ENCODE peak calls at places on chromosome 19, in eight cellular contexts. K, A, C, Z, R, L, S and Q are unnamed samples.

GRCh38 chr19:45470147-45471081 is 2.6 kb downstream of the FOSB start:
- DNase-seq in K (peak; percentile 41), A (no peak), C (no peak), Z (peak; percentile 54), R (peak; percentile 47), L (no peak), S (no peak), Q (peak; percentile 74)

GRCh38 chr19:15307169-15307568 is 25.2 kb downstream of the BRD4 start:
- DNase-seq in K (no peak), A (no peak), C (no peak), Z (no peak), R (no peak), L (no peak), S (no peak), Q (no peak)

GRCh38 chr19:29687244-29687896 is 22.1 kb downstream of the PLEKHF1 start:
- DNase-seq in K (peak; percentile 57), A (peak; percentile 59), C (no peak), Z (no peak), R (no peak), L (no peak), S (no peak), Q (no peak)

GRCh38 chr19:15021286-15022007 is 27.8 kb upstream of the CASP14 start:
- DNase-seq in K (no peak), A (no peak), C (no peak), Z (no peak), R (no peak), L (no peak), S (no peak), Q (no peak)

GRCh38 chr19:33442706-33443105 is 69.2 kb downstream of the CEBPG start:
- DNase-seq in K (no peak), A (no peak), C (no peak), Z (no peak), R (no peak), L (no peak), S (no peak), Q (no peak)

GRCh38 chr19:16612631-16613030 is 15.4 kb downstream of the MED26 start:
- DNase-seq in K (no peak), A (no peak), C (no peak), Z (no peak), R (no peak), L (no peak), S (no peak), Q (no peak)

GRCh38 chr19:17560205-17560595 is 4.8 kb downstream of the COLGALT1 start:
- DNase-seq in K (no peak), A (no peak), C (no peak), Z (no peak), R (no peak), L (no peak), S (no peak), Q (no peak)

GRCh38 chr19:4474504-4475136 is 2.5 kb downstream of the HDGFL2 start:
- DNase-seq in K (no peak), A (peak; percentile 45), C (no peak), Z (peak; percentile 94), R (no peak), L (no peak), S (no peak), Q (no peak)

GRCh38 chr19:49528211-49528771 is 488 bp downstream of the RCN3 start:
- DNase-seq in K (peak; percentile 54), A (no peak), C (no peak), Z (peak; percentile 31), R (no peak), L (no peak), S (no peak), Q (no peak)

GRCh38 chr19:18156841-18157464 is 4.0 kb downstream of the PIK3R2 start:
- DNase-seq in K (peak; percentile 98), A (no peak), C (peak; percentile 64), Z (no peak), R (no peak), L (no peak), S (peak; percentile 82), Q (no peak)

GRCh38 chr19:14440049-14440448 is 6.9 kb downstream of the PKN1 start:
- DNase-seq in K (no peak), A (peak; percentile 83), C (peak; percentile 29), Z (no peak), R (peak; percentile 59), L (peak; percentile 59), S (no peak), Q (peak; percentile 75)

GRCh38 chr19:54123682-54124081 is 8.1 kb downstream of the PRPF31 start:
- DNase-seq in K (no peak), A (no peak), C (no peak), Z (no peak), R (no peak), L (no peak), S (no peak), Q (no peak)

GRCh38 chr19:14116918-14117578 is 514 bp downstream of the PRKACA start:
- DNase-seq in K (peak; percentile 55), A (no peak), C (no peak), Z (no peak), R (no peak), L (no peak), S (no peak), Q (no peak)